ENCODE peak calls at places on chromosome 21, in five cellular contexts. S is astrocyte of the cerebellum, X is fibroblast of mammary gland, M is fibroblast of pulmonary artery, B is astrocyte of the spinal cord. I is an unnamed sample.

GRCh38 chr21:25537174-25537573 is 70.1 kb downstream of the MRPL39 start:
- DNase-seq in M (no peak), X (no peak), S (no peak), B (no peak), I (no peak)

GRCh38 chr21:38380391-38381137 is 117.7 kb downstream of the ERG start:
- DNase-seq in M (peak; percentile 52), X (peak; percentile 7), S (no peak), B (peak; percentile 13), I (peak; percentile 72)

GRCh38 chr21:14737922-14738321 is 191.8 kb upstream of the SAMSN1 start:
- DNase-seq in S (peak; percentile 9), X (peak; percentile 71), B (peak; percentile 59), M (peak; percentile 68), I (peak; percentile 78)

GRCh38 chr21:31450971-31451370 is 106.9 kb upstream of the TIAM1 start:
- DNase-seq in B (no peak), S (no peak), M (no peak), X (no peak), I (no peak)

GRCh38 chr21:46057111-46057709 is 40.7 kb upstream of the COL6A2 start:
- DNase-seq in S (no peak), M (no peak), B (no peak), X (no peak), I (no peak)

GRCh38 chr21:46121286-46122221 is 23.6 kb downstream of the COL6A2 start:
- DNase-seq in X (peak; percentile 29), B (no peak), M (no peak), S (no peak), I (no peak)

GRCh38 chr21:34762761-34763160 is 94.0 kb downstream of the CLIC6 start:
- DNase-seq in B (peak; percentile 66), M (peak; percentile 11), X (peak; percentile 60), S (peak; percentile 57), I (no peak)

GRCh38 chr21:32423320-32423719 is 10.8 kb downstream of the EVA1C start:
- DNase-seq in S (peak; percentile 79), M (peak; percentile 65), X (peak; percentile 95), B (peak; percentile 86), I (peak; percentile 88)

GRCh38 chr21:32597205-32597604 is 11.9 kb upstream of the TCP10L start:
- DNase-seq in X (peak; percentile 97), S (peak; percentile 43), B (peak; percentile 73), M (peak; percentile 86), I (peak; percentile 83)

GRCh38 chr21:46428286-46428685 is 30.4 kb upstream of the DIP2A start:
- DNase-seq in S (no peak), M (no peak), X (no peak), B (no peak), I (no peak)

GRCh38 chr21:38440746-38441145 is 57.5 kb downstream of the ERG start:
- DNase-seq in S (peak; percentile 83), X (peak; percentile 28), M (peak; percentile 95), B (peak; percentile 91), I (peak; percentile 94)

GRCh38 chr21:37393786-37394185 is 27.2 kb downstream of the DYRK1A start:
- DNase-seq in B (no peak), S (no peak), X (no peak), M (no peak), I (no peak)

GRCh38 chr21:31892686-31893085 is 19.9 kb downstream of the HUNK start:
- DNase-seq in S (no peak), X (no peak), M (no peak), B (no peak), I (no peak)

GRCh38 chr21:14617040-14617393 is 70.9 kb upstream of the SAMSN1 start:
- DNase-seq in S (no peak), B (no peak), M (no peak), X (no peak), I (no peak)

GRCh38 chr21:33424214-33424613 is 21.0 kb downstream of the IFNGR2 start:
- DNase-seq in S (no peak), B (no peak), X (no peak), M (no peak), I (no peak)

GRCh38 chr21:39022035-39022900 is 161.0 kb downstream of the PSMG1 start:
- DNase-seq in X (no peak), S (no peak), M (no peak), B (no peak), I (no peak)

GRCh38 chr21:41241341-41241740 is 73.4 kb downstream of the BACE2 start:
- DNase-seq in M (no peak), B (no peak), X (no peak), S (no peak), I (no peak)

GRCh38 chr21:46599251-46599572 is 5.7 kb downstream of the S100B start:
- DNase-seq in B (peak; percentile 88), M (peak; percentile 95), S (peak; percentile 74), X (peak; percentile 76), I (peak; percentile 95)

GRCh38 chr21:45517249-45518065 is 24.8 kb downstream of the SLC19A1 start:
- DNase-seq in B (no peak), M (peak; percentile 46), X (peak; percentile 12), S (no peak), I (no peak)

GRCh38 chr21:32377991-32378390 is 14.8 kb downstream of the URB1 start:
- DNase-seq in B (no peak), S (no peak), X (no peak), M (no peak), I (no peak)

GRCh38 chr21:14376854-14377253 is 6.1 kb downstream of the HSPA13 start:
- DNase-seq in B (no peak), X (no peak), S (no peak), M (no peak), I (no peak)

GRCh38 chr21:38902608-38903445 is 97.1 kb downstream of the ETS2 start:
- DNase-seq in M (no peak), S (peak; percentile 32), X (no peak), B (no peak), I (peak; percentile 22)

GRCh38 chr21:38447611-38448010 is 50.7 kb downstream of the ERG start:
- DNase-seq in M (no peak), B (no peak), X (no peak), S (no peak), I (no peak)

GRCh38 chr21:39344848-39345247 is 4.0 kb downstream of the HMGN1 start:
- DNase-seq in X (no peak), B (no peak), M (no peak), S (no peak), I (no peak)

GRCh38 chr21:45788635-45789506 is 145.3 kb downstream of the PCBP3 start:
- DNase-seq in X (peak; percentile 50), M (no peak), B (no peak), S (no peak), I (no peak)

GRCh38 chr21:31888936-31889371 is 16.1 kb downstream of the HUNK start:
- DNase-seq in X (no peak), M (no peak), S (no peak), B (no peak), I (no peak)

GRCh38 chr21:34344058-34344425 is 19.8 kb upstream of the KCNE2 start:
- DNase-seq in B (no peak), M (no peak), X (no peak), S (no peak), I (no peak)

GRCh38 chr21:32207096-32207716 is 71.6 kb downstream of the MIS18A start:
- DNase-seq in B (no peak), S (no peak), X (no peak), M (peak; percentile 0), I (no peak)

DNA sequence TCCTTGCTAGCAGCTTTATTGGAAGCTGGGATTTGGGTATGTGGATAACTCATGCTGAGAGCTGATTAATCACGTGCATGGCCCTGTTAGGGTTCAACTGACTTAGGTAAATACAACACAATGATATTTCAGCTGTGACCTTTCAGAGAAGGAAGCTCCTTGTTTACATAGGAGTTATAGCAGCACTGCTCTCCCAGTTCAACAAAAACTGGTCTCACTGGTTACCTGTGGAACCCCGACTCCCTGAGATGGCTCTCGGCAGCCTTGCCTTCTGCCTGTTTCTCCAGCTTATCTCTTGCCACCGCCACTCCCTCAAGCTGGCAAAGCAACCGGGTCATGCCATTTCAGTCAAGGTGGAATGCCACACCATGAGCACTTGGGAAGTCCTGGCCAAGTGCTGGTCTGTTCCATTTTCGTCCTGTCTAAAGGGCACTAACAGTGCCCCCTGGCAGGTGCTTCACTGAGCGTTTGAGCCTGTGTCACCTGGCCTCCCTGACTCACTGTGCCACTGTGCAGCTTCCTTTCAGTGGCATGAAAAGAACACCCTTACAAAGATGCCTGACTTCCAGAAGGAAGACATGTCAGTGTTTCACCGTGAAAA is 31.6 kb downstream of the DOP1B start:
- DNase-seq in B (no peak), X (no peak), M (no peak), S (no peak), I (no peak)
- H3K4me3 ChIP-seq in B (no peak overlapping the region), X (no peak overlapping the region), M (no peak overlapping the region), S (no peak overlapping the region), I (no peak overlapping the region)

DNA sequence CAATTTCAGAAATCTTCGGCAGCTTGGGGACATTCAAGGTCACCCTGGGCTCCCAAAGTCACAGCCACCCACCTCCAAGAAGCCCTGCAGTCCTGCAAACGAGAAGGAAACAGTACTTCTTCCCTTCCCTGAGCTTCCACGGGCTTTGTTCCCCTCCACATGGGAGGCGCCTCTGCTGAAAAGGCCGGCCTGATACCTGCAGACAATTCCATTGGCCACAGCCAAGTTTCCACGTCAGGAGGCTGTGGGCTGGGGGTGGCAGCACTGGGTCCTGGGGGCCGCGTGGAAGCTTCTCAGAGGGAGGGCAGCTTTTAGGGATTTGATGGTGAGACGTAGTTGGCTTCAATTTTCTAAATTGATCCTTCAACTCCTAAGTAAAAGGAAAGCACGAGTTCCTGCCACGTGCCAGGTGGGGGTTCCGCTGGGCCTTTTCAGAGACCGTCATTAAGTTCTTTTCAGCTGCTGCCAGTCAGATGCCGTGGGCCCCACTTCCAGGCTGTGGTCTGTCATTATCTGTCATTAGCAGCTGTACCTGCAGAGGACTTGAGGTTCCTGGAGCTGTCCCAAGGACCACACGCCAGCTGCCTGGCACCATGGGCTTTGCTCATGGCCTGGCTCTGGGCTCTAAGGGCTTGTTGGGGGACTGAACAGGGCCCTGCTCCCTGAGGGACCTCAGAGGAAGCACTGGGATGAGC is 98.7 kb downstream of the CRYAA start:
- DNase-seq in X (no peak), M (no peak), B (no peak), S (no peak), I (no peak)
- TF ChIP-seq CTCF in X (no peak), M (no peak), B (no peak), S (no peak), I (no peak)

DNA sequence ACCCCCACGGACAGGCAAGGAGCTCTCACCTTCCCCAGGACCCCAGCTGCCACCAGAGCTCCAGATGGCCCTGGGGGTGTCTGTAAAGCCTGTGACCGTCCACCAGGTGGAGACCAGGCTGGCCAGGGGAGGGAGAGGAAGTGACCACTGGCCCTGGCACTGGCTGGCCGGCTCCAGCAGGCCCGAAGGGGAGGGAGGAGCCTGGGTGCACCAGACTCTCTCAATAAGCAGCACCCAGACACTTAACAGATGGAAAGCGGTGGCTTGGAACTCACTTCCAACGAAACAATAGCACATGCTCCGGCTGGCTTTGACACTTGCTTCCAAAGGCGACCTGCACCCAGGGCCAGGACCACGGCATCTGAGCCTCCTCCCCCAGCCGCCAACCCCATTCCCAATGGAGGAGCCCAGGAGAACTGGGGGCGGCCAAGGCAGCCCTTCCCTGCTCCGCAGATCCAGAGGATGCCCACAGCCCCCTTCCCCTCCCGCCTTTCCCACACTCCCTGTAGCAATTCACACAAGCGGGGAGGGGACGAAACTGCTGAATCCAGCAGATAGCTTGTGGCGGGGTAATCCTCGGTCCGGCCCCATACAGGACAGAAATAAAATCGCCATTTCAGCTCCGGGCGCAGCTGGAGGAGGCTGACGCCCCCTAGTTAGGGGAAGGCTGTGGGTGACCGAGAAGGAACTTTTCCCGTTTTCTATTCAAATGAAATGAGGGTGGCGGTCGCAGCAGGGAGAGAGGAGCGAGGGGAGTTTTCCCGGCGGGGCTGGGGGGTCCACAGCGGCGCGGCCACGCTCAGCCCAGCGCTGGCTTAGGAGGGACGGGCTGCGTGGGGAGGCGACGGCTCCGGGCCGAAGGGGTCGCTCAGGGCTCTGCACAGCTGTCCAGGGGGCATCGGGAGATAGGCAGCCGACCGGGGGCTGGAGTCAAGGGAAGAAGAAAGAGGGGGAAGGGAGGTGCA is 612 bp upstream of the PDE9A start:
- DNase-seq in B (peak; percentile 10), S (no peak), X (peak; percentile 60), M (peak; percentile 30), I (no peak)
- H3K4me3 ChIP-seq in B (no peak overlapping the region), S (peak overlapping the region; percentile 4), X (peak overlapping the region; percentile 20), M (no peak overlapping the region), I (no peak overlapping the region)

GRCh38 chr21:17270234-17270633 is 242.6 kb upstream of the CXADR start:
- DNase-seq in M (peak; percentile 73), X (peak; percentile 72), S (peak; percentile 72), B (peak; percentile 74), I (peak; percentile 73)
- TF ChIP-seq CTCF in M (peak; percentile 39), X (peak; percentile 49), S (peak; percentile 22), B (no peak), I (peak; percentile 41)

I was measured in fibroblast of the aortic adventitia.